ENCODE peak calls at places on chromosomes 4 and X, in eight cellular contexts. T is lower leg skin; E is cerebellar cortex; C is anterior cingulate cortex; B is ovary; F is activated effector memory CD4-positive, alpha-beta T cell treated with anti-CD3 and anti-CD28 coated beads, Interleukin-2, amount 50 U/mL, for 16 hours; X is SW480; Y is neural progenitor cell. P is an unnamed sample.

GRCh38 chr4:137125011-137125410 is 407.3 kb downstream of the PCDH18 start:
- DNase-seq in T (peak; percentile 15), E (no peak), C (no peak), B (no peak), F (no peak), X (no peak), Y (no peak), P (no peak)

GRCh38 chrX:133215747-133216146 is 2.4 kb downstream of the TFDP3 start:
- DNase-seq in T (no peak), E (peak; percentile 56), C (no peak), B (no peak), F (no peak), X (peak; percentile 35), Y (peak; percentile 38), P (no peak)

GRCh38 chrX:148466292-148466691 is 34.1 kb upstream of the AFF2 start:
- DNase-seq in T (no peak), E (no peak), C (no peak), B (no peak), F (no peak), X (no peak), Y (no peak), P (no peak)

GRCh38 chr4:153260553-153261306 is 56.5 kb downstream of the TRIM2 start:
- DNase-seq in T (no peak), E (no peak), C (no peak), B (no peak), F (no peak), X (no peak), Y (no peak), P (no peak)

GRCh38 chr4:117965608-117966007 is 68.7 kb upstream of the NDST3 start:
- DNase-seq in T (no peak), E (peak; percentile 77), C (peak; percentile 72), B (no peak), F (no peak), X (no peak), Y (peak; percentile 4), P (no peak)

GRCh38 chrX:16282209-16282608 is 114.9 kb downstream of the MAGEB17 start:
- DNase-seq in T (no peak), E (no peak), C (no peak), B (no peak), F (no peak), X (no peak), Y (no peak), P (no peak)

GRCh38 chr4:169803417-169803816 is 45.7 kb upstream of the HPF1 start:
- DNase-seq in T (no peak), E (no peak), C (no peak), B (no peak), F (no peak), X (no peak), Y (no peak), P (no peak)

GRCh38 chr4:17168571-17168970 is 270.1 kb upstream of the LDB2 start:
- DNase-seq in T (no peak), E (no peak), C (no peak), B (no peak), F (no peak), X (peak; percentile 33), Y (no peak), P (no peak)

GRCh38 chr4:14111730-14112171 is 484.2 kb upstream of the BOD1L1 start:
- DNase-seq in T (no peak), E (peak; percentile 28), C (peak; percentile 19), B (no peak), F (no peak), X (no peak), Y (no peak), P (no peak)

GRCh38 chr4:176271749-176272148 is 2.7 kb upstream of the ASB5 start:
- DNase-seq in T (no peak), E (no peak), C (no peak), B (no peak), F (no peak), X (no peak), Y (no peak), P (no peak)

GRCh38 chr4:84870398-84871163 is 95.9 kb downstream of the WDFY3 start:
- DNase-seq in T (no peak), E (no peak), C (no peak), B (no peak), F (no peak), X (no peak), Y (peak; percentile 13), P (no peak)

GRCh38 chr4:40003986-40004385 is 26.3 kb upstream of the PDS5A start:
- DNase-seq in T (no peak), E (no peak), C (peak; percentile 2), B (no peak), F (no peak), X (no peak), Y (no peak), P (no peak)

GRCh38 chrX:128739539-128739938 is 687.3 kb upstream of the ACTRT1 start:
- DNase-seq in T (no peak), E (no peak), C (no peak), B (no peak), F (no peak), X (no peak), Y (no peak), P (no peak)

GRCh38 chr4:147996840-147997239 is 265.0 kb downstream of the ARHGAP10 start:
- DNase-seq in T (no peak), E (no peak), C (no peak), B (no peak), F (no peak), X (no peak), Y (no peak), P (no peak)

GRCh38 chr4:84531689-84532088 is 32.6 kb upstream of the NKX6-1 start:
- DNase-seq in T (no peak), E (no peak), C (no peak), B (no peak), F (no peak), X (no peak), Y (peak; percentile 30), P (no peak)

GRCh38 chr4:71709961-71710360 is 73.9 kb downstream of the GC start:
- DNase-seq in T (no peak), E (no peak), C (no peak), B (no peak), F (no peak), X (no peak), Y (peak; percentile 24), P (no peak)

GRCh38 chr4:37603070-37603468 is 83.1 kb downstream of the RELL1 start:
- DNase-seq in T (peak; percentile 73), E (peak; percentile 85), C (peak; percentile 75), B (peak; percentile 84), F (peak; percentile 91), X (peak; percentile 39), Y (peak; percentile 76), P (peak; percentile 90)

GRCh38 chr4:86498560-86499166 is 95.5 kb upstream of the PTPN13 start:
- DNase-seq in T (no peak), E (peak; percentile 63), C (peak; percentile 12), B (no peak), F (no peak), X (peak; percentile 68), Y (peak; percentile 75), P (no peak)

GRCh38 chr4:102501176-102501634 is at the start of gene NFKB1:
- DNase-seq in T (peak; percentile 45), E (peak; percentile 52), C (peak; percentile 46), B (peak; percentile 67), F (peak; percentile 93), X (peak; percentile 69), Y (peak; percentile 90), P (peak; percentile 86)

GRCh38 chrX:118240359-118240758 is 105.5 kb upstream of the WDR44 start:
- DNase-seq in T (no peak), E (no peak), C (no peak), B (no peak), F (no peak), X (no peak), Y (no peak), P (no peak)

GRCh38 chrX:110794601-110795000 is 1.0 kb downstream of the CHRDL1 start:
- DNase-seq in T (no peak), E (no peak), C (no peak), B (no peak), F (no peak), X (no peak), Y (no peak), P (no peak)

GRCh38 chr4:184487503-184487902 is 13.2 kb upstream of the IRF2 start:
- DNase-seq in T (no peak), E (no peak), C (no peak), B (no peak), F (no peak), X (no peak), Y (no peak), P (no peak)

GRCh38 chrX:112043997-112044396 is 38.6 kb downstream of the TRPC5 start:
- DNase-seq in T (no peak), E (no peak), C (no peak), B (no peak), F (no peak), X (peak; percentile 19), Y (peak; percentile 64), P (no peak)

GRCh38 chrX:133639726-133640125 is 224.4 kb upstream of the GPC4 start:
- DNase-seq in T (no peak), E (no peak), C (no peak), B (no peak), F (no peak), X (no peak), Y (no peak), P (no peak)

GRCh38 chr4:38322709-38323108 is 341.3 kb upstream of the KLF3 start:
- DNase-seq in T (no peak), E (no peak), C (no peak), B (peak; percentile 59), F (no peak), X (peak; percentile 55), Y (no peak), P (no peak)

GRCh38 chr4:46931981-46932380 is 22.9 kb upstream of the COX7B2 start:
- DNase-seq in T (no peak), E (peak; percentile 29), C (no peak), B (no peak), F (no peak), X (no peak), Y (peak; percentile 58), P (no peak)

GRCh38 chr4:159455675-159456235 is 352.9 kb downstream of the RAPGEF2 start:
- DNase-seq in T (no peak), E (peak; percentile 22), C (peak; percentile 10), B (no peak), F (no peak), X (peak; percentile 25), Y (peak; percentile 56), P (no peak)

GRCh38 chrX:150546711-150547153 is 21.7 kb upstream of the MTM1 start:
- DNase-seq in T (no peak), E (no peak), C (no peak), B (peak; percentile 47), F (peak; percentile 69), X (no peak), Y (no peak), P (no peak)

GRCh38 chrX:23656684-23657083 is 10.6 kb upstream of the PRDX4 start:
- DNase-seq in T (no peak), E (no peak), C (no peak), B (no peak), F (no peak), X (no peak), Y (no peak), P (no peak)

P was measured in suprapubic skin.